ENCODE peak calls at places on chromosome 6, in five cellular contexts. W, J, U, P and X are unnamed samples.

GRCh38 chr6:8939615-8940014 is 504.3 kb upstream of the SLC35B3 start:
- DNase-seq in J (no peak), U (no peak), W (no peak), P (no peak), X (no peak)

GRCh38 chr6:49541936-49542335 is 8.5 kb upstream of the C6orf141 start:
- DNase-seq in U (no peak), W (no peak), P (no peak), J (no peak), X (no peak)

GRCh38 chr6:87078983-87079616 is 15.8 kb downstream of the CGA start:
- DNase-seq in W (peak), P (peak), J (peak), U (peak), X (peak)

GRCh38 chr6:119110601-119111548 is 32.4 kb upstream of the FAM184A start:
- DNase-seq in P (peak), W (peak), J (no peak), U (no peak), X (peak)

GRCh38 chr6:117781550-117781949 is 106.3 kb downstream of the NUS1 start:
- DNase-seq in P (no peak), W (no peak), U (no peak), J (no peak), X (no peak)

GRCh38 chr6:66838764-66839163 is 1131.7 kb upstream of the EYS start:
- DNase-seq in W (no peak), J (no peak), P (no peak), U (no peak), X (no peak)

GRCh38 chr6:157555795-157556645 is 175.0 kb downstream of the ZDHHC14 start:
- DNase-seq in U (no peak), W (no peak), J (no peak), P (no peak), X (no peak)

GRCh38 chr6:122116105-122116504 is 283.3 kb upstream of the HSF2 start:
- DNase-seq in W (no peak), P (no peak), J (no peak), U (no peak), X (no peak)

GRCh38 chr6:44003345-44004061 is 123.7 kb downstream of the MRPL14 start:
- DNase-seq in J (no peak), U (no peak), P (no peak), W (no peak), X (no peak)

GRCh38 chr6:151313060-151313459 is 73.3 kb downstream of the AKAP12 start:
- DNase-seq in J (no peak), U (no peak), P (no peak), W (no peak), X (no peak)

GRCh38 chr6:37913210-37913609 is 93.7 kb downstream of the ZFAND3 start:
- DNase-seq in P (no peak), W (no peak), J (no peak), U (no peak), X (no peak)

GRCh38 chr6:16059496-16059895 is 69.4 kb upstream of the MYLIP start:
- DNase-seq in W (no peak), P (no peak), U (no peak), J (no peak), X (no peak)

GRCh38 chr6:26158581-26159416 is 71.6 kb downstream of the HFE start:
- DNase-seq in W (peak), P (peak), U (peak), J (peak), X (peak)

GRCh38 chr6:128173290-128173689 is 272.4 kb upstream of the THEMIS start:
- DNase-seq in U (no peak), P (no peak), J (no peak), W (no peak), X (no peak)

GRCh38 chr6:17167327-17167979 is 65.6 kb downstream of the STMND1 start:
- DNase-seq in W (no peak), J (peak), P (peak), U (no peak), X (peak)

GRCh38 chr6:164185342-164185920 is 770.9 kb downstream of the QKI start:
- DNase-seq in J (no peak), U (no peak), P (no peak), W (no peak), X (no peak)

GRCh38 chr6:15243994-15244604 is 1.8 kb upstream of the JARID2 start:
- DNase-seq in P (no peak), U (no peak), J (no peak), W (peak), X (no peak)

GRCh38 chr6:7813704-7814103 is 87.8 kb downstream of the BMP6 start:
- DNase-seq in W (no peak), P (no peak), U (no peak), J (no peak), X (no peak)

GRCh38 chr6:135161411-135161810 is 19.7 kb upstream of the MYB start:
- DNase-seq in P (no peak), W (no peak), J (no peak), U (no peak), X (no peak)

GRCh38 chr6:113352029-113352801 is 504.9 kb upstream of the MARCKS start:
- DNase-seq in W (no peak), U (no peak), J (no peak), P (peak), X (no peak)

GRCh38 chr6:163356324-163356723 is 58.2 kb upstream of the QKI start:
- DNase-seq in J (peak), W (no peak), P (no peak), U (peak), X (no peak)

GRCh38 chr6:18388252-18388651 is 1.1 kb downstream of the RNF144B start:
- DNase-seq in U (no peak), P (no peak), J (no peak), W (no peak), X (no peak)

GRCh38 chr6:111673086-111673485 is 67.4 kb upstream of the TRAF3IP2 start:
- DNase-seq in W (no peak), P (no peak), U (no peak), J (no peak), X (no peak)

GRCh38 chr6:11585426-11586016 is 48.0 kb downstream of the TMEM170B start:
- DNase-seq in W (no peak), U (no peak), P (no peak), J (no peak), X (no peak)

GRCh38 chr6:144415014-144415413 is 129.9 kb downstream of the UTRN start:
- DNase-seq in U (no peak), P (no peak), J (no peak), W (no peak), X (no peak)

GRCh38 chr6:11918739-11919605 is 93.1 kb upstream of the HIVEP1 start:
- DNase-seq in U (no peak), P (no peak), J (no peak), W (no peak), X (no peak)

GRCh38 chr6:47195251-47195650 is 114.5 kb downstream of the TNFRSF21 start:
- DNase-seq in P (no peak), J (no peak), U (no peak), W (no peak), X (no peak)

GRCh38 chr6:38164671-38165108 is 345.2 kb downstream of the ZFAND3 start:
- DNase-seq in W (no peak), J (no peak), U (no peak), P (no peak), X (no peak)

GRCh38 chr6:79574636-79575035 is 37.4 kb upstream of the LCA5 start:
- DNase-seq in U (no peak), J (no peak), W (no peak), P (no peak), X (no peak)

GRCh38 chr6:25883536-25883935 is 9.5 kb upstream of the SLC17A3 start:
- DNase-seq in P (no peak), J (no peak), W (no peak), U (no peak), X (no peak)

DNA sequence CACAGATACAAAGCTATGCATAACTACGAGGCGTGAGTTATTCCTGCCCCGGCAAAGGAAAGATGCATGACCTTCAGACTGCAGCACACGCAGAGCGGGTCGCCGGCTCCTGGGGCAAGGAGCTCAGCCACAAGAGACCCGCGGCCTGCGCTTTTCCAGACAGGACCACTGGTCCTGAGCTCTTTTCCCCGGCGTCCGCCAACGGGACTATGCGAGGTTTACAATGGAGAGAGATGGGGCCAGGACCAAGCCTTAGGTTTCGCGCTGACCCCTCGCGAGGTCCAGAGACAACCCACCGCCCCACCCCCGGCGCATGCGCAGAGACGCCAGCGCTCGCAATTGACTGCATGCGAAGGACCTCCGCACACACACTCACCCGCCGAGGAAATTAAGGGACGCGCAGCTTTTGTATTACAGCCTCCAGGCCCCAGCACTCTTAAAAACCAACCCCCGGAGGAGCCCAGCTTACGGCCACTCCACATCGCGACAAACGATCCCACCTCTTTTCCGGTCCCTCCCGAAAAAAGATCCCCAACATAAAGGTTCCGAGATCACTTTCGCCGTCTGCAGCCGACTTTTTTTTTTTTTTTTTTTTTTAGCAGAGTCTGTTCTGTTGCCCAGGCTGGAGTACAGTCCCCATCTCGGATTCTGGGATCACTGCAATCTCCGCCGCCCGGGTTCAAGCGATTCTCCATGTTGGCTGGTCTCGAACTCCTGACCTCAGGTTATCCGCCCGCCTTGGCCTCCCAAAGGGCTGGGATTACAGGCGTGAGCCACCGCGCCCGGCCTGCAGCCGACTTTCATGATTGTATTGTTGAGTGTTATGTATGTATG is at the start of gene COQ3:
- DNase-seq in W (peak), P (peak), U (peak), J (peak), X (peak)
- TF ChIP-seq POLR2A in W (no peak), P (no peak), U (no peak), J (peak), X (no peak)

DNA sequence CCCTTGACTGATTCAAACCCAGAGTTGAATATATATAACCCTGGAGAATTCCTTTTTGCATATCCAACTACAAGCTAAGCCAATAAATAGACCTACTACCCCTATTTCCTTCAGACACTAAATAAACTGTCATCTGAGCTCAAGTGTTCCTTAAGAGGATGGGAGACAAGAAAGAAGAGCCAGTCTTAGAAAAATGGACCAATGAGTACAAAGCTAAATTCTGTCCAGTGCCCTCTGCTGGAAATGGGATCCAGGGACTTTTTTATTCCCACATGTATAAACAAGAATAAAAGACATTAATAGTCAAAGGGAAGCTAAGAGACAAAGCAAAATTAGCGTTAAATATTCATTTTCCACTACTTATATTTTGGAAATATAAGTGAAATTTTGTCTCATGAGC is 4.8 kb downstream of the PPP1R10 start:
- DNase-seq in W (no peak), U (no peak), P (no peak), J (no peak), X (no peak)
- TF ChIP-seq CTCF in W (no peak), U (no peak), P (peak), J (peak), X (peak)

GRCh38 chr6:35718354-35718695 is 18.5 kb upstream of the ARMC12 start:
- DNase-seq in P (no peak), U (no peak), W (no peak), J (no peak), X (no peak)

GRCh38 chr6:35719830-35720733 is 16.8 kb upstream of the ARMC12 start:
- DNase-seq in J (peak), P (peak), W (no peak), U (peak), X (peak)

GRCh38 chr6:35717449-35718353 is 19.1 kb upstream of the ARMC12 start:
- DNase-seq in P (peak), J (no peak), W (no peak), U (no peak), X (no peak)

GRCh38 chr6:35718911-35719381 is 17.9 kb upstream of the ARMC12 start:
- DNase-seq in U (no peak), P (peak), W (peak), J (no peak), X (no peak)

GRCh38 chr6:35719407-35719829 is 17.4 kb upstream of the ARMC12 start:
- DNase-seq in W (no peak), U (no peak), P (no peak), J (no peak), X (no peak)
- TF ChIP-seq POLR2A in W (no peak), U (no peak), P (no peak), J (no peak), X (no peak)

GRCh38 chr6:139588076-139588639 is 213.7 kb upstream of the CITED2 start:
- DNase-seq in U (no peak), W (no peak), P (peak), J (no peak), X (peak)
- TF ChIP-seq CTCF in U (no peak), W (no peak), P (no peak), J (no peak), X (no peak)

DNA sequence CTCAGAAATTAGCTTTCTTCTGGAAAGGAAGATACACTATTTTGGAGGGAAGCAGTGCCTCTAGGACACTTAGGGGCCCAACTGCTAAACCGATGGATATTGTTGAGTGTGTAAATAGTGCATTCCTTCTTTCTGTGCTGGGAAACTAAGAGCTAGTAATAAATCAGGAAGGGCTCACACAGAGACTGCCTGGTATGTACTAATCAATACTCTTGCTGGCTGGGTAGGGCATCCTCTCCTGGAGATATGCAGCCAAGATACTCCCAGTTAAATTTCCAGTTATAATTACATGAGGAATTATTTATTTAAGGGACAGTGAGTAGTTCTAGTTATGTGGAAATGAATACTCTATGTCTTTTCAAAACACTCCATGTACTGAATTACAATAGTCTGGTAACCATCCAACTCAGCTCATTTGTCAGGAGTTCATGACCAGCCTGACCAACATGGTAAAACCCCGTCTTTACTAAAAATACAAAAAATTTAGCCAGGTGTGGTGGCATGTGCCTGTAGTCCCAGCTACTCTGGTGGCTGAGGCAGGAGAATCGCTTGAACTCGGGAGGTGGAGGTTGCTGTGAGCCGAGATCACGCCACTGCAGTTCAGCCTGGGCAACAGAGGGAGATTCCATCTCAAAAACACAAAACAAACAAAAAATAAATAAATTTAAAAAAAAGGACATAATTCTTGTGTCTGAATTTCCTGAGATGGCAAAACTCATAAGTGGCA is 100.0 kb downstream of the OR2B2 start:
- DNase-seq in W (no peak), P (no peak), J (no peak), U (no peak), X (no peak)
- TF ChIP-seq POLR2A in W (no peak), P (no peak), J (no peak), U (no peak), X (no peak)

GRCh38 chr6:125970760-125971159 is 14.2 kb downstream of the HINT3 start:
- DNase-seq in P (no peak), U (no peak), W (no peak), J (no peak), X (no peak)

GRCh38 chr6:125979101-125979500 is 7.2 kb upstream of the TRMT11 start:
- DNase-seq in U (no peak), J (no peak), W (no peak), P (no peak), X (no peak)

GRCh38 chr6:125968493-125968892 is 11.9 kb downstream of the HINT3 start:
- DNase-seq in U (no peak), W (no peak), P (no peak), J (no peak), X (no peak)

DNA sequence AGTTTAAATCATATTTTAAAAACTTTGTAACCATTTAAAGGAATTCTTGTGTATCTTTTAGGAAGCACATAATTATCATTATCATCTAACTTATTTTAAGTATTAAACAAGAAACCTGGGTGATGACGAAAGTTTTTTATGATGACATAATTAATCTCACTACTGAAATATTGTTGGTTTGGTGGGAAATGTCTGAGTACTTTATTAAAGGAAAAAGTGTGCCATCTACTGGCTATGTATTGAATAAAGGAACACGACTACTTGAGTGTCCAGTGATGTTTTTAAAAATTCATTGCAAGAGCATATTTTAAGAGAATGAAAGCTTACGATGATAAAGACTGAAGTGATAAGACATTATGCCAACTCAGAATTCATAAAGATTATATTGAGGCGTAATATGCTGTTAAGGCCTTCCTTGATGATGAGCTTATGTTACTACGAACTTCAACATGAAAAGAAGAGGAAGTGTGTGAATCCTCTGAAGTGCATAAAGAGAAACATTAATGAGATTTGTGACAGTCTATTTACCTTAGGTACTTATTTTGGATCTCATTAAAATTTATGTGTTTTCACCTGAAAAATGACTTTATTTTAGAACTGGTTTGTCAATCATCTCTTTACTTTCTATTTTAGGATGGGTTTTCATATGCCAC is 12.0 kb upstream of the TRMT11 start:
- DNase-seq in P (no peak), J (no peak), U (no peak), W (no peak), X (no peak)
- TF ChIP-seq CTCF in P (peak), J (peak), U (no peak), W (peak), X (no peak)